ENCODE peak calls at places on chromosomes 13 and 19, in nine cellular contexts. One of them, this sample, is unnamed.

GRCh38 chr19:58317481-58318072 is 9.2 kb upstream of the ZSCAN22 start:
- DNase-seq in SK-N-SH: no peak
- DNase-seq in NCI-H2171: no peak
- DNase-seq in activated T-cell treated with anti-CD3 and anti-CD28 coated beads for 48 hours: no peak
- DNase-seq in CD4-positive, CD25-positive, alpha-beta regulatory T cell: peak
- DNase-seq in SW480: no peak
- DNase-seq in H54: no peak
- DNase-seq in activated CD4-positive, CD25-positive, alpha-beta regulatory T cell: no peak
- DNase-seq in BJ: no peak
- DNase-seq in this sample: peak

GRCh38 chr13:30413842-30414241 is 8.5 kb upstream of the UBE2L5 start:
- DNase-seq in SW480: no peak
- DNase-seq in H54: no peak
- DNase-seq in BJ: no peak
- DNase-seq in activated CD4-positive, CD25-positive, alpha-beta regulatory T cell: no peak
- DNase-seq in SK-N-SH: no peak
- DNase-seq in activated T-cell treated with anti-CD3 and anti-CD28 coated beads for 48 hours: no peak
- DNase-seq in CD4-positive, CD25-positive, alpha-beta regulatory T cell: no peak
- DNase-seq in NCI-H2171: no peak
- DNase-seq in this sample: no peak

GRCh38 chr19:31314849-31315620 is 34.2 kb downstream of the TSHZ3 start:
- DNase-seq in SK-N-SH: peak
- DNase-seq in activated CD4-positive, CD25-positive, alpha-beta regulatory T cell: no peak
- DNase-seq in CD4-positive, CD25-positive, alpha-beta regulatory T cell: no peak
- DNase-seq in BJ: no peak
- DNase-seq in activated T-cell treated with anti-CD3 and anti-CD28 coated beads for 48 hours: no peak
- DNase-seq in SW480: no peak
- DNase-seq in H54: no peak
- DNase-seq in NCI-H2171: no peak
- DNase-seq in this sample: peak

GRCh38 chr13:20609145-20609544 is 42.2 kb downstream of the IFT88 start:
- DNase-seq in CD4-positive, CD25-positive, alpha-beta regulatory T cell: no peak
- DNase-seq in SW480: no peak
- DNase-seq in activated T-cell treated with anti-CD3 and anti-CD28 coated beads for 48 hours: no peak
- DNase-seq in SK-N-SH: no peak
- DNase-seq in H54: no peak
- DNase-seq in NCI-H2171: no peak
- DNase-seq in BJ: no peak
- DNase-seq in activated CD4-positive, CD25-positive, alpha-beta regulatory T cell: no peak
- DNase-seq in this sample: no peak

GRCh38 chr19:48481846-48482639 is 12.9 kb downstream of the CYTH2 start:
- DNase-seq in H54: no peak
- DNase-seq in BJ: no peak
- DNase-seq in NCI-H2171: no peak
- DNase-seq in CD4-positive, CD25-positive, alpha-beta regulatory T cell: no peak
- DNase-seq in SK-N-SH: no peak
- DNase-seq in SW480: no peak
- DNase-seq in activated CD4-positive, CD25-positive, alpha-beta regulatory T cell: no peak
- DNase-seq in activated T-cell treated with anti-CD3 and anti-CD28 coated beads for 48 hours: no peak
- DNase-seq in this sample: peak

GRCh38 chr13:92963029-92963428 is 263.6 kb upstream of the GPC6 start:
- DNase-seq in activated CD4-positive, CD25-positive, alpha-beta regulatory T cell: no peak
- DNase-seq in BJ: no peak
- DNase-seq in SK-N-SH: no peak
- DNase-seq in SW480: no peak
- DNase-seq in activated T-cell treated with anti-CD3 and anti-CD28 coated beads for 48 hours: no peak
- DNase-seq in CD4-positive, CD25-positive, alpha-beta regulatory T cell: no peak
- DNase-seq in H54: no peak
- DNase-seq in NCI-H2171: no peak
- DNase-seq in this sample: no peak

GRCh38 chr19:5949792-5950305 is 28.1 kb downstream of the RANBP3 start:
- DNase-seq in NCI-H2171: peak
- DNase-seq in SW480: no peak
- DNase-seq in CD4-positive, CD25-positive, alpha-beta regulatory T cell: peak
- DNase-seq in activated CD4-positive, CD25-positive, alpha-beta regulatory T cell: no peak
- DNase-seq in BJ: no peak
- DNase-seq in H54: no peak
- DNase-seq in activated T-cell treated with anti-CD3 and anti-CD28 coated beads for 48 hours: peak
- DNase-seq in SK-N-SH: no peak
- DNase-seq in this sample: no peak

GRCh38 chr19:16417660-16418596 is 53.8 kb downstream of the EPS15L1 start:
- DNase-seq in SK-N-SH: peak
- DNase-seq in H54: peak
- DNase-seq in CD4-positive, CD25-positive, alpha-beta regulatory T cell: peak
- DNase-seq in SW480: peak
- DNase-seq in activated CD4-positive, CD25-positive, alpha-beta regulatory T cell: peak
- DNase-seq in BJ: no peak
- DNase-seq in activated T-cell treated with anti-CD3 and anti-CD28 coated beads for 48 hours: peak
- DNase-seq in NCI-H2171: peak
- DNase-seq in this sample: peak

This sample was measured in SK-MEL-5.